ENCODE peak calls at places on chromosomes 2 and 18, in five cellular contexts. E is germinal center, M is astrocyte of the spinal cord, R is GM10248, H is GM13976. Z is an unnamed sample.

GRCh38 chr2:80364511-80365212 is 60.1 kb upstream of the LRRTM1 start:
- DNase-seq in H (no peak), M (no peak), E (no peak), R (no peak), Z (no peak)

GRCh38 chr2:225177098-225177497 is 134.8 kb upstream of the DOCK10 start:
- DNase-seq in R (no peak), E (no peak), H (no peak), M (peak; percentile 39), Z (no peak)

GRCh38 chr2:60560734-60561649 is 7.5 kb upstream of the BCL11A start:
- DNase-seq in E (peak; percentile 57), H (peak; percentile 46), R (peak; percentile 41), M (no peak), Z (peak; percentile 63)

GRCh38 chr18:13366977-13367892 is 148.7 kb downstream of the LDLRAD4 start:
- DNase-seq in R (no peak), E (no peak), H (no peak), M (no peak), Z (peak; percentile 3)

GRCh38 chr2:215002500-215002899 is 135.9 kb downstream of the ABCA12 start:
- DNase-seq in E (peak; percentile 8), M (peak; percentile 67), R (peak; percentile 30), H (peak; percentile 30), Z (peak; percentile 81)

GRCh38 chr18:10416020-10416419 is 38.4 kb upstream of the APCDD1 start:
- DNase-seq in M (no peak), H (no peak), R (no peak), E (no peak), Z (no peak)

GRCh38 chr2:190759749-190760213 is 110.9 kb downstream of the NAB1 start:
- DNase-seq in E (no peak), M (peak; percentile 80), H (no peak), R (no peak), Z (no peak)

GRCh38 chr2:45343618-45344017 is 267.4 kb downstream of the SRBD1 start:
- DNase-seq in E (no peak), M (no peak), R (no peak), H (no peak), Z (no peak)

GRCh38 chr2:236636714-236637485 is 67.3 kb downstream of the ACKR3 start:
- DNase-seq in H (no peak), E (no peak), R (no peak), M (no peak), Z (no peak)

GRCh38 chr2:188414412-188414811 is 122.7 kb downstream of the GULP1 start:
- DNase-seq in M (peak; percentile 53), H (no peak), R (no peak), E (no peak), Z (no peak)

GRCh38 chr2:1400943-1401735 is 12.1 kb upstream of the TPO start:
- DNase-seq in R (no peak), E (no peak), M (no peak), H (no peak), Z (no peak)

GRCh38 chr2:28901202-28901601 is 6.7 kb downstream of the WDR43 start:
- DNase-seq in H (no peak), R (no peak), E (no peak), M (no peak), Z (no peak)

GRCh38 chr2:77484026-77484425 is 38.1 kb downstream of the LRRTM4 start:
- DNase-seq in M (peak; percentile 17), R (no peak), H (no peak), E (no peak), Z (no peak)

GRCh38 chr2:214412679-214413078 is 1.8 kb downstream of the VWC2L start:
- DNase-seq in H (no peak), R (no peak), E (no peak), M (no peak), Z (no peak)

GRCh38 chr2:53235836-53236582 is 531.6 kb upstream of the CHAC2 start:
- DNase-seq in E (no peak), H (no peak), R (no peak), M (no peak), Z (no peak)

GRCh38 chr2:223464071-223464470 is 138.1 kb downstream of the SCG2 start:
- DNase-seq in H (no peak), M (peak; percentile 47), E (no peak), R (no peak), Z (no peak)

GRCh38 chr2:215354771-215355695 is 43.2 kb downstream of the ATIC start:
- DNase-seq in M (peak; percentile 64), E (no peak), R (no peak), H (no peak), Z (no peak)

GRCh38 chr2:224085246-224085645 is 46.2 kb upstream of the SERPINE2 start:
- DNase-seq in R (no peak), M (peak; percentile 75), H (no peak), E (no peak), Z (no peak)

GRCh38 chr2:138979131-138979530 is 198.9 kb upstream of the NXPH2 start:
- DNase-seq in R (no peak), E (no peak), H (no peak), M (no peak), Z (no peak)

GRCh38 chr2:220569380-220569779 is 942.0 kb downstream of the SLC4A3 start:
- DNase-seq in R (no peak), M (no peak), H (no peak), E (no peak), Z (no peak)

GRCh38 chr2:127067620-127068350 is 39.2 kb downstream of the BIN1 start:
- DNase-seq in H (peak; percentile 85), M (peak; percentile 62), R (peak; percentile 79), E (peak; percentile 77), Z (peak; percentile 89)

GRCh38 chr2:25955036-25955435 is 27.3 kb downstream of the KIF3C start:
- DNase-seq in E (no peak), M (no peak), R (no peak), H (no peak), Z (no peak)